ENCODE peak calls at places on chromosomes 16 and 17, in four cellular contexts. U is mammary epithelial cell, W is left ventricle myocardium inferior, K is tibial artery. D is an unnamed sample.
A peak's percentile ranks its signal among the peaks of the same experiment; 100 is the strongest.

GRCh38 chr17:63543822-63544420 is 6.4 kb upstream of the DCAF7 start:
- DNase-seq in U (no peak), W (no peak), K (no peak), D (no peak)

GRCh38 chr16:76265434-76266045 is 11.7 kb upstream of the CNTNAP4 start:
- DNase-seq in U (peak; percentile 26), K (no peak), W (no peak), D (peak; percentile 43)

GRCh38 chr16:11497851-11498289 is 88.8 kb downstream of the LITAF start:
- DNase-seq in K (peak; percentile 54), U (peak; percentile 66), W (no peak), D (no peak)

GRCh38 chr17:76382305-76382802 is 2.1 kb upstream of the SPHK1 start:
- DNase-seq in W (no peak), K (no peak), U (peak; percentile 66), D (no peak)

GRCh38 chr16:29862383-29862883 is 593 bp downstream of the CDIPT start:
- DNase-seq in K (no peak), W (peak; percentile 24), U (peak; percentile 30), D (no peak)

GRCh38 chr17:68182940-68183551 is 64.8 kb upstream of the AMZ2 start:
- DNase-seq in K (no peak), W (no peak), U (peak; percentile 55), D (no peak)

GRCh38 chr17:48335858-48336500 is 94.0 kb downstream of the SKAP1 start:
- DNase-seq in U (peak; percentile 53), W (no peak), K (no peak), D (no peak)

GRCh38 chr16:76669288-76669687 is 392.1 kb downstream of the CNTNAP4 start:
- DNase-seq in W (no peak), K (no peak), U (no peak), D (no peak)

GRCh38 chr16:62829084-62829483 is 792.8 kb upstream of the CDH8 start:
- DNase-seq in K (no peak), U (no peak), W (no peak), D (no peak)

GRCh38 chr16:48444574-48444973 is 59.4 kb upstream of the SIAH1 start:
- DNase-seq in U (peak; percentile 84), W (no peak), K (no peak), D (no peak)

GRCh38 chr16:72241930-72242329 is 70.0 kb upstream of the PMFBP1 start:
- DNase-seq in U (peak; percentile 48), K (no peak), W (no peak), D (no peak)

GRCh38 chr16:57485916-57486857 is at the start of gene DOK4:
- DNase-seq in U (peak; percentile 74), W (peak; percentile 87), K (peak; percentile 74), D (peak; percentile 84)

GRCh38 chr17:64778367-64779290 is 116.5 kb upstream of the SMURF2 start:
- DNase-seq in K (no peak), W (peak; percentile 24), U (no peak), D (no peak)

GRCh38 chr16:48834576-48834975 is 224.6 kb upstream of the N4BP1 start:
- DNase-seq in W (no peak), K (no peak), U (no peak), D (no peak)

GRCh38 chr16:1413684-1414531 is 596 bp downstream of the UNKL start:
- DNase-seq in K (peak; percentile 32), U (peak; percentile 23), W (peak; percentile 46), D (no peak)

GRCh38 chr17:73645050-73645871 is 1.0 kb upstream of the SDK2 start:
- DNase-seq in W (peak; percentile 60), K (no peak), U (peak; percentile 66), D (peak; percentile 71)

GRCh38 chr17:82864721-82865240 is 25.0 kb upstream of the ZNF750 start:
- DNase-seq in K (no peak), W (no peak), U (no peak), D (no peak)

GRCh38 chr17:9244066-9245052 is 223.0 kb downstream of the NTN1 start:
- DNase-seq in U (no peak), K (peak; percentile 61), W (no peak), D (no peak)

GRCh38 chr17:31926100-31926729 is 10.6 kb upstream of the SUZ12 start:
- DNase-seq in W (no peak), U (no peak), K (no peak), D (no peak)

GRCh38 chr17:40107266-40107980 is 7.0 kb upstream of the NR1D1 start:
- DNase-seq in K (peak; percentile 60), W (peak; percentile 25), U (no peak), D (no peak)

GRCh38 chr17:40110026-40110425 is 9.6 kb upstream of the NR1D1 start:
- DNase-seq in W (no peak), K (no peak), U (no peak), D (no peak)

GRCh38 chr17:40110457-40110856 is 10.1 kb upstream of the NR1D1 start:
- DNase-seq in U (no peak), K (no peak), W (no peak), D (no peak)

GRCh38 chr17:40111221-40112128 is 10.3 kb upstream of the MSL1 start:
- DNase-seq in W (peak; percentile 91), U (peak; percentile 77), K (peak; percentile 96), D (peak; percentile 77)

DNA sequence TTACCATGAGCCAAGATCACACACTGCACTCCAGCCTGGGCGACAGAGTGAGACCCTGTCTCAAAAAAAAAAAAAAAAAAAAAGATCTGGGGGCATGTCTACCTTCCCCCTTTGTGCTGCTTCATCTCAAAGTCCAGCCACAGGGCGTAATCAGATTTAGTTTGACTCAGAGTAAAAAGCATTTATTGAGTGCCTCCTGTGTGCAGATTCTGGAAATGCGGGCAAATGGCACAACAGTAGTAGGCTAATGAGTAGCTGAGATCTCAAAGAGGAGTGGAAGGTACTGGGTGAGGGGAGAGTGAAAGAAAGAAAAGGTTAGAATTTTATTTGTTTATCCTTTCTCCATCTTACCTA is 9.1 kb upstream of the NR1D1 start:
- DNase-seq in U (no peak), K (peak; percentile 13), W (peak; percentile 3), D (no peak)
- TF ChIP-seq CTCF in U (peak; percentile 38), K (no peak), W (no peak), D (no peak)

GRCh38 chr17:21511368-21512195 is 135.4 kb downstream of the KCNJ12 start:
- DNase-seq in U (peak; percentile 66), K (peak; percentile 84), W (peak; percentile 86), D (peak; percentile 80)
- TF ChIP-seq CTCF in U (peak; percentile 79), K (peak; percentile 77), W (peak; percentile 89), D (peak; percentile 73)

GRCh38 chr16:89972244-89973234 is 24.0 kb downstream of the DEF8 start:
- DNase-seq in U (peak; percentile 87), W (peak; percentile 91), K (peak; percentile 88), D (peak; percentile 92)
- TF ChIP-seq CTCF in U (no peak), W (no peak), K (no peak), D (no peak)

DNA sequence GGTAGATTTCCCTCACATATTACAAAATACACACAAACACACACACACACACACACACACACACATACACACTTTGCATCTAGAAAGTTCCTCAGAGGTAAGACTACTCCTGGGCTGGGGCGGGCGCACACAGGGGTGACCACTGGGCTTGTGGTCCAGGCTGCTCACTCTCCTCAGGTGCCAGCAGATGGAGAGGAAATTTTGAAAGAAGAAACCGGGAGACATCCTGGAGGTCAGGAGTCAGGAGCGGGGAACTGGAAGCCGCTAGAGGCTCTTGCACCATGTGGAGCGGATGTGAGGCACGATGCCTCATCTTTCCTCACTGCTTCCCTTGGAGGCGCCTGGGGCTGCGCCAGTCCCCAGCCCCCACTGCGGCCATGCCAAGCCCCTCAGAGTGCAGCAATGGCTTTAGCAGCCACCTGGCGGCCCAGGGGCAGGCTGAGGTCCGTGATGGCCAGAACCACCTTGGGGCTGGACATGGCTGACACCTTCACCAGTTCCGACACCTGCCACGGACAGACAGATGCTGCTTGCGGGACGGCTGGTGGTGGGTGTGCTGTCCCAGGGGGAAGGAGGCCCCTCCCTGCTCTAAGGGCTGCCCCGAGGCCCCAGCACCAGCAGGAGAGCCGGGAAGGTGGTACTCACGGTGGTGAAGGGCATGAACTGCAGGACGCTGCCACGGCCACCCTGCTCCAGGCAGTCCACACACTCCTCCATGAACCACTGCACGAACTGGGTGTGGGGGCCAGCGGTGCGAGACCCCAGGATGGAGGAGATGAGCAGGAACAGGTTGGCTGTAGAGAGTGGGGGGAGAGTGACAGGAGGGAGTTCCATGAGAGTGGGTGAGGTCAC is 4.1 kb downstream of the CSF3 start:
- DNase-seq in W (no peak), U (peak; percentile 63), K (no peak), D (no peak)
- TF ChIP-seq CTCF in W (no peak), U (no peak), K (no peak), D (no peak)

DNA sequence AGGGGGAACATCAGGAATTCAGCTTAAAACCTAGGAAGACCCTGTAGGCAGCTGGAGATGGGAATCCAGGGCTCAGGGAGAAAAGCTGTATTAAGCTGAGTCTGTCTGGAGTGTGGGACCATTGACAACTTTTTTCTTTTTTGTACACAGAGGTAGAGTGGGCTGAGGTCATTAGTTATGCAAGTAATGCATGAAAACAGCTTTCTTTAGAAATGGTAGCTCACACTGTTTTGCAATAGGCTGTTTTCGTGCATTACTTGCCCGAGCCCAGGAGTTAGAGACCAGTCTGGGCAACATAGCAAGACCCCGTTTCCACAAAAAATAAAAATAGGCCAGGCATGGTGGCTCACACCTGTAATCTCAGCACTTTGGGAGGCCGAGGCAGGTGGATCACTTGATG is 46.5 kb downstream of the KATNIP start:
- DNase-seq in K (no peak), W (no peak), U (no peak), D (no peak)
- TF ChIP-seq CTCF in K (no peak), W (no peak), U (no peak), D (no peak)

GRCh38 chr17:45222994-45223540 is 1.4 kb downstream of the FMNL1 start:
- DNase-seq in W (no peak), K (no peak), U (no peak), D (no peak)

GRCh38 chr17:45225051-45225700 is 3.5 kb downstream of the FMNL1 start:
- DNase-seq in W (no peak), K (no peak), U (peak; percentile 60), D (no peak)

GRCh38 chr17:45222273-45222993 is 748 bp downstream of the FMNL1 start:
- DNase-seq in U (no peak), W (no peak), K (no peak), D (no peak)

GRCh38 chr17:45224671-45225050 is 3.0 kb downstream of the FMNL1 start:
- DNase-seq in K (no peak), U (no peak), W (no peak), D (no peak)

GRCh38 chr17:45223541-45224528 is 2.1 kb downstream of the FMNL1 start:
- DNase-seq in W (no peak), K (no peak), U (no peak), D (no peak)
- TF ChIP-seq CTCF in W (no peak), K (no peak), U (no peak), D (no peak)

GRCh38 chr16:27225536-27226360 is 22.4 kb downstream of the KDM8 start:
- DNase-seq in U (peak; percentile 4), W (no peak), K (no peak), D (no peak)
- TF ChIP-seq CTCF in U (no peak), W (no peak), K (no peak), D (no peak)

GRCh38 chr16:3003582-3004270 is 9.0 kb upstream of the CLDN9 start:
- DNase-seq in U (peak; percentile 99), W (peak; percentile 95), K (peak; percentile 91), D (peak; percentile 94)
- TF ChIP-seq CTCF in U (peak; percentile 69), W (peak; percentile 54), K (peak; percentile 51), D (peak; percentile 37)

D was measured in mesothelial cell of epicardium.